ENCODE peak calls at places on chromosomes 7 and 10, in four cellular contexts. One of them, this sample, is unnamed.
A peak's percentile ranks its signal among the peaks of the same experiment; 100 is the strongest.

GRCh38 chr7:84336741-84337140 is 142.2 kb upstream of the SEMA3A start:
- DNase-seq in K562: no peak
- DNase-seq in esophagus squamous epithelium: no peak
- DNase-seq in H9: no peak
- DNase-seq in this sample: no peak

GRCh38 chr10:96637709-96638108 is 50.9 kb upstream of the TM9SF3 start:
- DNase-seq in esophagus squamous epithelium: no peak
- DNase-seq in K562: no peak
- DNase-seq in H9: no peak
- DNase-seq in this sample: no peak

GRCh38 chr7:95569720-95570119 is 26.6 kb downstream of the PDK4 start:
- DNase-seq in K562: no peak
- DNase-seq in esophagus squamous epithelium: no peak
- DNase-seq in H9: no peak
- DNase-seq in this sample: no peak

GRCh38 chr7:12942599-12942998 is 255.2 kb downstream of the ARL4A start:
- DNase-seq in K562: no peak
- DNase-seq in esophagus squamous epithelium: no peak
- DNase-seq in H9: no peak
- DNase-seq in this sample: no peak

GRCh38 chr10:114479307-114479706 is 75.0 kb upstream of the AFAP1L2 start:
- DNase-seq in K562: no peak
- DNase-seq in H9: no peak
- DNase-seq in esophagus squamous epithelium: no peak
- DNase-seq in this sample: no peak

GRCh38 chr7:155558351-155558750 is 12.0 kb upstream of the CNPY1 start:
- DNase-seq in H9: no peak
- DNase-seq in esophagus squamous epithelium: no peak
- DNase-seq in K562: no peak
- DNase-seq in this sample: no peak

GRCh38 chr7:22356010-22356854 is 722 bp downstream of the RAPGEF5 start:
- DNase-seq in esophagus squamous epithelium: no peak
- DNase-seq in H9: peak; percentile 45
- DNase-seq in K562: no peak
- DNase-seq in this sample: no peak

GRCh38 chr10:132411561-132412253 is 14.7 kb downstream of the PWWP2B start:
- DNase-seq in K562: no peak
- DNase-seq in esophagus squamous epithelium: no peak
- DNase-seq in H9: no peak
- DNase-seq in this sample: no peak

GRCh38 chr10:108583827-108584226 is 1339.5 kb downstream of the XPNPEP1 start:
- DNase-seq in esophagus squamous epithelium: no peak
- DNase-seq in K562: no peak
- DNase-seq in H9: no peak
- DNase-seq in this sample: no peak

GRCh38 chr7:44981035-44981706 is 2.4 kb upstream of the MYO1G start:
- DNase-seq in H9: no peak
- DNase-seq in esophagus squamous epithelium: no peak
- DNase-seq in K562: no peak
- DNase-seq in this sample: no peak

GRCh38 chr10:12201543-12201942 is 5.6 kb downstream of the CDC123 start:
- DNase-seq in H9: no peak
- DNase-seq in K562: no peak
- DNase-seq in esophagus squamous epithelium: no peak
- DNase-seq in this sample: no peak

GRCh38 chr7:105284014-105284413 is 104.7 kb downstream of the SRPK2 start:
- DNase-seq in esophagus squamous epithelium: no peak
- DNase-seq in H9: no peak
- DNase-seq in K562: peak; percentile 45
- DNase-seq in this sample: no peak

GRCh38 chr7:69654849-69655707 is 56.8 kb downstream of the AUTS2 start:
- DNase-seq in K562: no peak
- DNase-seq in H9: no peak
- DNase-seq in esophagus squamous epithelium: no peak
- DNase-seq in this sample: no peak

GRCh38 chr7:2355079-2356008 is 717 bp downstream of the EIF3B start:
- DNase-seq in esophagus squamous epithelium: no peak
- DNase-seq in K562: peak; percentile 32
- DNase-seq in H9: no peak
- DNase-seq in this sample: no peak

GRCh38 chr10:63553031-63553430 is 31.8 kb downstream of the REEP3 start:
- DNase-seq in K562: no peak
- DNase-seq in esophagus squamous epithelium: no peak
- DNase-seq in H9: no peak
- DNase-seq in this sample: no peak

GRCh38 chr7:143258830-143259229 is 4.4 kb upstream of the GSTK1 start:
- DNase-seq in H9: no peak
- DNase-seq in K562: peak; percentile 54
- DNase-seq in esophagus squamous epithelium: no peak
- DNase-seq in this sample: no peak

GRCh38 chr7:120725376-120726039 is 132.4 kb downstream of the TSPAN12 start:
- DNase-seq in K562: peak; percentile 46
- DNase-seq in H9: no peak
- DNase-seq in esophagus squamous epithelium: no peak
- DNase-seq in this sample: no peak

GRCh38 chr10:5623081-5623748 is 43.2 kb downstream of the ASB13 start:
- DNase-seq in esophagus squamous epithelium: peak; percentile 17
- DNase-seq in H9: peak; percentile 93
- DNase-seq in K562: peak; percentile 86
- DNase-seq in this sample: peak; percentile 46

GRCh38 chr10:115949282-115949844 is 323.6 kb downstream of the GFRA1 start:
- DNase-seq in K562: no peak
- DNase-seq in esophagus squamous epithelium: no peak
- DNase-seq in H9: no peak
- DNase-seq in this sample: no peak

GRCh38 chr10:7787150-7787856 is 490 bp downstream of the KIN start:
- DNase-seq in esophagus squamous epithelium: no peak
- DNase-seq in H9: no peak
- DNase-seq in K562: peak; percentile 25
- DNase-seq in this sample: no peak

GRCh38 chr7:11792122-11792521 is 39.9 kb downstream of the THSD7A start:
- DNase-seq in H9: no peak
- DNase-seq in esophagus squamous epithelium: no peak
- DNase-seq in K562: no peak
- DNase-seq in this sample: no peak
- H3K27ac ChIP-seq in H9: no peak overlapping the region
- H3K27ac ChIP-seq in esophagus squamous epithelium: no peak overlapping the region
- H3K27ac ChIP-seq in K562: no peak overlapping the region
- H3K27ac ChIP-seq in this sample: no peak overlapping the region

GRCh38 chr10:45378866-45379265 is 4.8 kb downstream of the ALOX5 start:
- DNase-seq in esophagus squamous epithelium: no peak
- DNase-seq in H9: no peak
- DNase-seq in K562: no peak
- DNase-seq in this sample: no peak
- H3K27me3 ChIP-seq in esophagus squamous epithelium: no peaks in the 10 kb centered on the region
- H3K27me3 ChIP-seq in H9: peaks cover 8% of the 10 kb centered on the region
- H3K27me3 ChIP-seq in K562: no peaks in the 10 kb centered on the region
- H3K27me3 ChIP-seq in this sample: no peaks in the 10 kb centered on the region

GRCh38 chr7:151129141-151129835 is 38.2 kb downstream of the GBX1 start:
- DNase-seq in H9: no peak
- DNase-seq in K562: no peak
- DNase-seq in esophagus squamous epithelium: no peak
- DNase-seq in this sample: no peak
- H3K27ac ChIP-seq in H9: no peak overlapping the region
- H3K27ac ChIP-seq in K562: no peak overlapping the region
- H3K27ac ChIP-seq in esophagus squamous epithelium: no peak overlapping the region
- H3K27ac ChIP-seq in this sample: no peak overlapping the region

DNA sequence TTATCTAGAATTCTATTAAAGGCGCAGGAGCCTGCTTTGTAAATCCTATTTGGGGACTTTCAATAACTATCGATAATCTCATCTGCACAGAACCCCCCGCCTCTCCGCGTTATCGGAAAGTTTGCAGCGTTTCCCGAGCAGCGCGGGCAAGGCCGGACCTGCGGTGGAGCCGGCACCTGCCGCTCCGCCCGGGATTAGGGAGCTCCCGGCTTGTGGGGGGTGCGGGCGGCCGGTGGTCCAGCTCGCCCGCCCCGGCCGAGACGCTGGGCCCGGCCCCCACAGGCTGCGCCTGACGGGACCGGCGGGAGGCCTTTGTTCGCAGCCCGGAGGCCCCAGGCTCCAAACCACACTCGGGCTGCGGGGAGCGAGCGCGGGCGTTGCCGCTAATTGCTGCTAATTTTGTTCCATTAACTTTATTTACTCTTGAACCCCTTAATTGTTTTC is 9.5 kb downstream of the UNCX start:
- DNase-seq in H9: no peak
- DNase-seq in esophagus squamous epithelium: no peak
- DNase-seq in K562: no peak
- DNase-seq in this sample: no peak
- H3K27me3 ChIP-seq in H9: peaks cover 92% of the 10 kb centered on the region
- H3K27me3 ChIP-seq in esophagus squamous epithelium: peaks cover 60% of the 10 kb centered on the region
- H3K27me3 ChIP-seq in K562: peaks cover 75% of the 10 kb centered on the region
- H3K27me3 ChIP-seq in this sample: peaks cover 96% of the 10 kb centered on the region